ENCODE peak calls at places on chromosomes 5 and 9, in eight cellular contexts. Y is endothelial cell of umbilical vein, V is brain microvascular endothelial cell, H is endodermal cell, R is AG04450, O is choroid plexus epithelial cell, A is transverse colon, T is pancreas. S is an unnamed sample.

GRCh38 chr9:81787747-81788632 is 98.6 kb upstream of the TLE1 start:
- DNase-seq in O (peak; percentile 94), A (peak; percentile 45), V (peak; percentile 85), T (no peak), R (peak; percentile 43), Y (peak; percentile 8), H (no peak), S (peak; percentile 80)

GRCh38 chr5:140311011-140311467 is 8.1 kb upstream of the PFDN1 start:
- DNase-seq in R (peak; percentile 72), A (no peak), Y (peak; percentile 96), T (no peak), H (no peak), O (peak; percentile 85), V (peak; percentile 96), S (peak; percentile 78)

GRCh38 chr5:61330341-61330878 is 1.6 kb upstream of the ZSWIM6 start:
- DNase-seq in V (no peak), A (peak; percentile 64), T (peak; percentile 58), O (peak; percentile 64), Y (peak; percentile 67), R (no peak), H (peak; percentile 89), S (no peak)

GRCh38 chr9:133389025-133389557 is 12.9 kb downstream of the STKLD1 start:
- DNase-seq in A (no peak), O (no peak), H (no peak), T (no peak), V (no peak), Y (no peak), R (no peak), S (no peak)

GRCh38 chr5:118314936-118315335 is 673.4 kb downstream of the DTWD2 start:
- DNase-seq in O (no peak), Y (no peak), R (no peak), V (no peak), H (no peak), A (no peak), T (no peak), S (no peak)

GRCh38 chr9:74867483-74867882 is 20.2 kb downstream of the TRPM6 start:
- DNase-seq in R (no peak), V (no peak), H (no peak), A (no peak), Y (no peak), T (no peak), O (no peak), S (no peak)

GRCh38 chr5:53025506-53025905 is 36.4 kb downstream of the ITGA2 start:
- DNase-seq in Y (no peak), H (no peak), O (no peak), V (no peak), A (no peak), T (no peak), R (no peak), S (no peak)

GRCh38 chr9:2469681-2470141 is 151.9 kb upstream of the VLDLR start:
- DNase-seq in T (no peak), V (no peak), R (no peak), O (peak; percentile 74), H (peak; percentile 81), A (peak; percentile 51), Y (peak; percentile 68), S (no peak)

GRCh38 chr5:134553816-134554215 is 28.3 kb downstream of the JADE2 start:
- DNase-seq in V (no peak), T (no peak), R (no peak), O (no peak), H (no peak), Y (peak; percentile 26), A (no peak), S (no peak)

GRCh38 chr9:69582018-69582417 is 90.2 kb downstream of the APBA1 start:
- DNase-seq in R (no peak), Y (no peak), A (no peak), O (no peak), V (no peak), H (no peak), T (no peak), S (no peak)

GRCh38 chr5:168654225-168654624 is 75.1 kb upstream of the PANK3 start:
- DNase-seq in R (no peak), H (peak; percentile 23), O (peak; percentile 31), V (no peak), A (no peak), Y (peak; percentile 14), T (no peak), S (peak; percentile 37)

GRCh38 chr5:35202319-35203111 is 27.8 kb downstream of the PRLR start:
- DNase-seq in T (no peak), H (peak; percentile 89), V (peak; percentile 57), R (no peak), O (peak; percentile 77), A (peak; percentile 51), Y (peak; percentile 29), S (no peak)
- TF ChIP-seq CTCF in T (no peak), H (peak; percentile 82), V (peak; percentile 86), R (peak; percentile 57), O (peak; percentile 79), A (peak; percentile 27), Y (peak; percentile 50), S (peak; percentile 55)

DNA sequence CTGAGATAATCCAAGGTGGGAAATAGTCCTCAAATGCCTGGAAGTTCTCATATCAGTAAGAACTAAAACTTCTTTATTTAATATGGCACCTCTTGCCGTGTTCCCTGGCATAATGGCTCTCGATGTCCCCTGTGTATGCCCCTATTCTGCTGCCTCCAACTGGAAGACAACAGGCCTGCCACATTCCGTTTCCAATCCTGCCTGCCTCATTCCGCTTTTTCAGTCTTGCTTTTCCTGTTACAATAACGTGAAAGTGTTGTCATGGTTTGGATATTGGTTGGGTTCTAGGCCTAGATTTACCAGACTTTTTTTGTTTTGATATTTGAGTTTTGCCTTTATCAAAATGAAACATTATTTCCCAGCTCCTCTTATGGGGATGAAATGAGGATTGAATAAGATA is 98.2 kb downstream of the FOCAD start:
- DNase-seq in A (no peak), H (no peak), T (no peak), R (no peak), V (no peak), O (no peak), Y (no peak), S (no peak)
- H3K4me3 ChIP-seq in A (no peak overlapping the region), H (no peak overlapping the region), T (no peak overlapping the region), R (no peak overlapping the region), V (no peak overlapping the region), O (no peak overlapping the region), Y (no peak overlapping the region), S (no peak overlapping the region)

GRCh38 chr5:180590543-180591248 is 603 bp downstream of the SCGB3A1 start:
- DNase-seq in O (no peak), T (peak; percentile 77), V (no peak), Y (no peak), R (no peak), A (no peak), H (peak; percentile 77), S (no peak)
- TF ChIP-seq CTCF in O (no peak), T (no peak), V (no peak), Y (no peak), R (no peak), A (no peak), H (peak; percentile 47), S (no peak)

GRCh38 chr5:179679014-179679674 is 1.7 kb downstream of the CBY3 start:
- DNase-seq in R (no peak), Y (peak; percentile 65), T (peak; percentile 83), A (peak; percentile 84), V (peak; percentile 57), H (peak; percentile 91), O (peak; percentile 83), S (no peak)
- H3K4me3 ChIP-seq in R (peak overlapping the region; percentile 92), Y (peak overlapping the region; percentile 63), T (peak overlapping the region; percentile 88), A (peak overlapping the region; percentile 58), V (peak overlapping the region; percentile 88), H (peak overlapping the region; percentile 94), O (peak overlapping the region; percentile 98), S (peak overlapping the region; percentile 97)

DNA sequence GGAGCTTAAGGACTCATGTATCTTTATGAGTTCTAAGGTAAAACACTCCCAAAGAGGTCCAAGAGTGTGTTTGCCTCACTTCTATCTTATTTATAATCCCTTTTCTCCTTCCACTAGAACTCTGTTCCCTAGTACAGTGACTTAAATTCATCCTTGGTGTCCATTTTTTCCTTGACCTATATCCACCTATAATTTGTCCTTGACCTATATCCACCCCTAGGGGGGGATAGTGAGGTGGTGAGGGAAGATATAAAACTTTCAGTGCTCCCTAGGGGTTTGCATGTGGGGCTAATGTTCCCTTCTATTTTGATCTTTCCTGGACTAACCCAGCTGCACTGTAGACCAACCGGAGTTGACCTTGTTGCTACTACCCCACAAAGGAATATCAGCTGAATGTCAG is 83.5 kb upstream of the GNAQ start:
- DNase-seq in Y (no peak), H (peak; percentile 48), A (no peak), O (no peak), T (no peak), V (no peak), R (no peak), S (no peak)
- TF ChIP-seq CTCF in Y (no peak), H (peak; percentile 83), A (no peak), O (peak; percentile 35), T (no peak), V (peak; percentile 52), R (peak; percentile 45), S (peak; percentile 3)

GRCh38 chr5:81409845-81410369 is 16.0 kb upstream of the ACOT12 start:
- DNase-seq in A (no peak), O (peak; percentile 43), V (no peak), H (no peak), T (no peak), Y (no peak), R (no peak), S (no peak)
- H3K4me3 ChIP-seq in A (no peak overlapping the region), O (no peak overlapping the region), V (no peak overlapping the region), H (no peak overlapping the region), T (no peak overlapping the region), Y (no peak overlapping the region), R (no peak overlapping the region), S (no peak overlapping the region)

GRCh38 chr5:76953551-76954382 is 922 bp downstream of the CRHBP start:
- DNase-seq in A (no peak), T (peak; percentile 51), O (peak; percentile 36), Y (peak; percentile 20), V (no peak), R (no peak), H (peak; percentile 79), S (no peak)
- TF ChIP-seq CTCF in A (no peak), T (no peak), O (no peak), Y (no peak), V (no peak), R (no peak), H (peak; percentile 58), S (no peak)

DNA sequence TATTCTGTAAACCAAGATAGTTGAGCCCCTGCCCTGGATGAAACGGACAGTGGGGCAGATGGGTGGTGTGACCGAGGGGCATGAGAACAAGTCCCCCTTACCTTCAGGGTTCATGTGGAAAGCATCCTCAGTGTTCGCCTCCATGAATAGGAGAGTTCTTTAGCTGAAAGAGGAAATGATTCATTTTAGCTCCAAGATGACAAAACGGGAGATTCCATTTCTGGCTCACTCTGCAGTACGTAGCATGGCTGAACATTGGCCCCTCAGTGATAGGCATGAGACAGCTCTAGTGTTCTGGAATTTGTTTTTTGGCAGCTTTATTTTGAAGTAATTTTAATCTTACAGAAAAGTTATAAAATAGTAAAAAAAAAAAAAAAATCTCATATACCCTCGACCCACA is 70.2 kb upstream of the AGXT2 start:
- DNase-seq in R (no peak), O (peak; percentile 85), H (no peak), V (peak; percentile 75), T (no peak), Y (no peak), A (no peak), S (peak; percentile 46)
- H3K4me3 ChIP-seq in R (no peak overlapping the region), O (no peak overlapping the region), H (no peak overlapping the region), V (no peak overlapping the region), T (no peak overlapping the region), Y (no peak overlapping the region), A (no peak overlapping the region), S (no peak overlapping the region)

GRCh38 chr9:87500491-87500890 is 2.8 kb downstream of the DAPK1 start:
- DNase-seq in H (no peak), V (no peak), T (no peak), R (no peak), A (no peak), Y (peak; percentile 54), O (no peak), S (no peak)
- TF ChIP-seq CTCF in H (peak; percentile 61), V (peak; percentile 18), T (no peak), R (no peak), A (no peak), Y (peak; percentile 18), O (peak; percentile 28), S (no peak)